ENCODE peak calls at places on chromosomes 3 and 15, in ten cellular contexts. P is fibroblast of lung, V is heart left ventricle, Z is cardiac muscle cell, T is brain microvascular endothelial cell, K is stomach, I is adrenal gland, F is left ventricle myocardium inferior, O is lower lobe of right lung, U is transverse colon. Y is an unnamed sample.

GRCh38 chr3:126340943-126341754 is 16.1 kb downstream of the KLF15 start:
- DNase-seq in P (no peak), V (no peak), Z (no peak), T (no peak), K (no peak), I (peak; percentile 5), F (no peak), O (peak; percentile 35), U (peak; percentile 0), Y (no peak)

GRCh38 chr3:152097120-152097519 is 171.6 kb upstream of the MBNL1 start:
- DNase-seq in P (no peak), V (no peak), Z (no peak), T (no peak), K (no peak), I (no peak), F (no peak), O (no peak), U (no peak), Y (no peak)

GRCh38 chr15:57418640-57419039 is 42.3 kb downstream of the CGNL1 start:
- DNase-seq in P (peak; percentile 36), V (no peak), Z (no peak), T (no peak), K (no peak), I (no peak), F (no peak), O (no peak), U (no peak), Y (no peak)

GRCh38 chr3:158279584-158279983 is 169.7 kb downstream of the RSRC1 start:
- DNase-seq in P (no peak), V (no peak), Z (no peak), T (no peak), K (no peak), I (no peak), F (no peak), O (no peak), U (no peak), Y (no peak)

GRCh38 chr3:43691120-43692002 is 623 bp downstream of the ABHD5 start:
- DNase-seq in P (peak; percentile 49), V (peak; percentile 87), Z (peak; percentile 57), T (peak; percentile 25), K (peak; percentile 84), I (peak; percentile 74), F (peak; percentile 70), O (peak; percentile 89), U (peak; percentile 82), Y (peak; percentile 42)

GRCh38 chr3:114313426-114313825 is 19.6 kb downstream of the TIGIT start:
- DNase-seq in P (no peak), V (no peak), Z (no peak), T (no peak), K (no peak), I (no peak), F (no peak), O (no peak), U (no peak), Y (no peak)

GRCh38 chr3:1207904-1208303 is 115.1 kb downstream of the CNTN6 start:
- DNase-seq in P (peak; percentile 59), V (no peak), Z (no peak), T (no peak), K (no peak), I (no peak), F (no peak), O (no peak), U (no peak), Y (peak; percentile 40)

GRCh38 chr3:186427627-186428026 is 65.6 kb upstream of the DGKG start:
- DNase-seq in P (peak; percentile 69), V (no peak), Z (peak; percentile 45), T (peak; percentile 78), K (no peak), I (no peak), F (peak; percentile 34), O (no peak), U (no peak), Y (peak; percentile 8)

GRCh38 chr15:70355275-70355795 is 257.6 kb upstream of the TLE3 start:
- DNase-seq in P (no peak), V (no peak), Z (no peak), T (no peak), K (no peak), I (no peak), F (no peak), O (no peak), U (no peak), Y (no peak)

GRCh38 chr3:4425707-4426106 is 41.4 kb downstream of the SUMF1 start:
- DNase-seq in P (peak; percentile 10), V (no peak), Z (no peak), T (peak; percentile 49), K (no peak), I (no peak), F (no peak), O (no peak), U (no peak), Y (no peak)

GRCh38 chr3:113234688-113235260 is 23.4 kb downstream of the BOC start:
- DNase-seq in P (peak; percentile 36), V (no peak), Z (peak; percentile 36), T (no peak), K (no peak), I (no peak), F (no peak), O (no peak), U (no peak), Y (no peak)

GRCh38 chr3:62601238-62601856 is 228.0 kb upstream of the FEZF2 start:
- DNase-seq in P (peak; percentile 80), V (no peak), Z (peak; percentile 44), T (peak; percentile 85), K (no peak), I (peak; percentile 12), F (no peak), O (no peak), U (no peak), Y (peak; percentile 61)

DNA sequence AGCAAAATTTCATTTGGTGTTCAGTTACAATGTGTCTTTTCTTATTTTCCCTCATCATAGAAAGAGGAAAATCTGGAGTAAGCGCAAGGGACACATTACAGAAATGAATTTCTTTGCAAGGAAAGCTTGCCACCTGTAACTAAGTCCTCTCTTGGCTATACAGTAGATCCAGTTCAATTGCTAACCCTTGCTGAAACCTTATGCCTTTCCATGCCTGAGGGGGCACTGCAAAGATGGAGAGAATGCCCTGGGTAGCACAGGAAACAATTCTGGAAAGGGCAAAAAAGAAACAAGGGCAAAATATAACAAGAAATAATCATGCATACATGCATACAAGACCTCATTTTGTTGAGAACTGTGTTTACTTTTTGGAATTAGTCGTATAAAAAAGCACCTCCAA is 4.3 kb downstream of the CADM2 start:
- DNase-seq in P (no peak), V (no peak), Z (no peak), T (no peak), K (no peak), I (no peak), F (no peak), O (no peak), U (no peak), Y (no peak)
- TF ChIP-seq CTCF in P (no peak), V (no peak), Z (no peak), T (no peak), K (no peak), I (no peak), F (no peak), O (no peak), U (no peak), Y (no peak)

GRCh38 chr3:169144691-169145090 is 518.8 kb downstream of the MECOM start:
- DNase-seq in P (no peak), V (no peak), Z (peak; percentile 28), T (peak; percentile 1), K (no peak), I (no peak), F (no peak), O (no peak), U (no peak), Y (no peak)
- H3K4me3 ChIP-seq in P (peak overlapping the region; percentile 95), V (peak overlapping the region; percentile 56), Z (no peak overlapping the region), T (peak overlapping the region; percentile 76), K (peak overlapping the region; percentile 55), I (no peak overlapping the region), F (peak overlapping the region; percentile 71), O (peak overlapping the region; percentile 57), U (peak overlapping the region; percentile 64), Y (no peak overlapping the region)

DNA sequence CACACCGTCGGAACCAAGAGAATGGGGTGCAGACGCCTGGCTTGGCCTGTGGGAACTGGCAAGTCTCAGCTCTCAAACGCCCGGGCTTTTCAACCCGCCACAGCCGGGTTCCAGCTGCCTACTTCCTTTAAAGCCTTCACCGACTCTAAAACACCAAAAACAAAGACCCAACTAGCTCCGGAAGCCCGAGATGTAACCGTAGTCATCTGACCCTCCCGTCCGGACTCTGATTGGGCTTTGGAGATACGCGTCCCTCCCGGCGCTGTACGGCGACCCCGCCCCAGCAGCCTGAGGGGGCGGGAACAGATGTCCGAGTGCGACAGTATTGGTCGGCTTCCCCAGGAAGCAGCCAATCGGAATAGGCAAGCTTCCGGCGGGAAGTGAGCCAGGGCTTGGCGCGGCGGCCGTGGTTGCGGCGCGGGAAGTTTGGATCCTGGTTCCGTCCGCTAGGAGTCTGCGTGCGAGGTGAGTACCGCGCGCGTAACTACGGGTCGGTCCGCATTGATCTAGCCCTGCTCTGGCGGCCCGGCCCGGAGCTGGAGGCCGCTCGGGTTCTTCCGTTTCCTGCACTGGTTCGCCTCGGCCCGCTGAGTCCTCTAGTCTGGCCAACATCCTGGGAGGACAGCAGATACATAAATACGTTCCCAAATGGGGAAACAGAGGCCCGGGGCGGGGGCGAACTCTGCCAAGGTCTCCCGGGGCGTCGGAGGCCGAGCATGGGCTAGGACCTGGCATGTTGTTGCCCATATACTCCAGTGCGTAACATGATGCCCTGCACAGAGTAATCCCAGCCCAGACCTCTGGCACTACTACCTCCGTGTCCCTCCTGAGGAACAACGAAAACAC is at the start of gene BLM:
- DNase-seq in P (peak; percentile 97), V (peak; percentile 96), Z (peak; percentile 99), T (peak; percentile 96), K (peak; percentile 97), I (peak; percentile 96), F (peak; percentile 95), O (peak; percentile 96), U (peak; percentile 96), Y (peak; percentile 97)
- TF ChIP-seq CTCF in P (peak; percentile 27), V (peak; percentile 31), Z (peak; percentile 25), T (peak; percentile 55), K (peak; percentile 52), I (peak; percentile 56), F (peak; percentile 69), O (peak; percentile 51), U (peak; percentile 71), Y (peak; percentile 28)

GRCh38 chr3:129934234-129935123 is 40.0 kb upstream of the TRH start:
- DNase-seq in P (no peak), V (no peak), Z (peak; percentile 46), T (peak; percentile 15), K (no peak), I (peak; percentile 13), F (no peak), O (no peak), U (no peak), Y (peak; percentile 31)
- H3K4me3 ChIP-seq in P (no peak overlapping the region), V (peak overlapping the region; percentile 26), Z (no peak overlapping the region), T (no peak overlapping the region), K (peak overlapping the region; percentile 28), I (no peak overlapping the region), F (peak overlapping the region; percentile 46), O (peak overlapping the region; percentile 31), U (peak overlapping the region; percentile 9), Y (peak overlapping the region; percentile 24)

GRCh38 chr3:13229291-13229949 is 156.2 kb upstream of the IQSEC1 start:
- DNase-seq in P (no peak), V (no peak), Z (peak; percentile 15), T (peak; percentile 3), K (no peak), I (no peak), F (no peak), O (no peak), U (no peak), Y (peak; percentile 4)
- TF ChIP-seq CTCF in P (peak; percentile 28), V (no peak), Z (peak; percentile 37), T (peak; percentile 63), K (no peak), I (no peak), F (peak; percentile 33), O (peak; percentile 21), U (no peak), Y (peak; percentile 31)